ENCODE peak calls at places on chromosome 22, in seven cellular contexts. One of them, this sample, is unnamed.

GRCh38 chr22:48705159-48705916 is 1122.3 kb downstream of the BRD1 start:
- DNase-seq in K562: no peak
- DNase-seq in GM12878: no peak
- DNase-seq in HepG2: peak
- DNase-seq in SK-N-SH: no peak
- DNase-seq in H1: no peak
- DNase-seq in HCT116: no peak
- DNase-seq in this sample: no peak

GRCh38 chr22:24146791-24147353 is 34.4 kb upstream of the SUSD2 start:
- DNase-seq in K562: no peak
- DNase-seq in GM12878: no peak
- DNase-seq in HepG2: no peak
- DNase-seq in SK-N-SH: peak
- DNase-seq in H1: no peak
- DNase-seq in HCT116: no peak
- DNase-seq in this sample: no peak

GRCh38 chr22:37025500-37026070 is 6.0 kb downstream of the MPST start:
- DNase-seq in K562: no peak
- DNase-seq in GM12878: no peak
- DNase-seq in HepG2: no peak
- DNase-seq in SK-N-SH: no peak
- DNase-seq in H1: no peak
- DNase-seq in HCT116: no peak
- DNase-seq in this sample: no peak

GRCh38 chr22:46104170-46104880 is 46.0 kb upstream of the PPARA start:
- DNase-seq in K562: no peak
- DNase-seq in GM12878: no peak
- DNase-seq in HepG2: no peak
- DNase-seq in SK-N-SH: no peak
- DNase-seq in H1: no peak
- DNase-seq in HCT116: no peak
- DNase-seq in this sample: no peak

GRCh38 chr22:39620924-39621690 is 50.6 kb downstream of the CACNA1I start:
- DNase-seq in K562: no peak
- DNase-seq in GM12878: no peak
- DNase-seq in HepG2: no peak
- DNase-seq in SK-N-SH: no peak
- DNase-seq in H1: no peak
- DNase-seq in HCT116: no peak
- DNase-seq in this sample: no peak

GRCh38 chr22:37240941-37241320 is 3.1 kb downstream of the RAC2 start:
- DNase-seq in K562: no peak
- DNase-seq in GM12878: no peak
- DNase-seq in HepG2: no peak
- DNase-seq in SK-N-SH: peak
- DNase-seq in H1: no peak
- DNase-seq in HCT116: no peak
- DNase-seq in this sample: no peak

GRCh38 chr22:29269731-29270474 is 1.8 kb downstream of the EWSR1 start:
- DNase-seq in K562: no peak
- DNase-seq in GM12878: no peak
- DNase-seq in HepG2: peak
- DNase-seq in SK-N-SH: no peak
- DNase-seq in H1: no peak
- DNase-seq in HCT116: no peak
- DNase-seq in this sample: peak

GRCh38 chr22:42879371-42880021 is 22.4 kb upstream of the ARFGAP3 start:
- DNase-seq in K562: no peak
- DNase-seq in GM12878: no peak
- DNase-seq in HepG2: no peak
- DNase-seq in SK-N-SH: no peak
- DNase-seq in H1: no peak
- DNase-seq in HCT116: no peak
- DNase-seq in this sample: no peak

GRCh38 chr22:48754611-48755331 is 1072.9 kb downstream of the BRD1 start:
- DNase-seq in K562: no peak
- DNase-seq in GM12878: no peak
- DNase-seq in HepG2: no peak
- DNase-seq in SK-N-SH: no peak
- DNase-seq in H1: no peak
- DNase-seq in HCT116: no peak
- DNase-seq in this sample: no peak

GRCh38 chr22:39493759-39494158 is 8.3 kb upstream of the MIEF1 start:
- DNase-seq in K562: no peak
- DNase-seq in GM12878: no peak
- DNase-seq in HepG2: no peak
- DNase-seq in SK-N-SH: no peak
- DNase-seq in H1: no peak
- DNase-seq in HCT116: no peak
- DNase-seq in this sample: no peak

GRCh38 chr22:37983860-37984791 is at the start of gene SOX10:
- DNase-seq in K562: no peak
- DNase-seq in GM12878: no peak
- DNase-seq in HepG2: no peak
- DNase-seq in SK-N-SH: no peak
- DNase-seq in H1: no peak
- DNase-seq in HCT116: no peak
- DNase-seq in this sample: no peak

GRCh38 chr22:43127166-43127908 is 15.9 kb downstream of the MCAT start:
- DNase-seq in K562: peak
- DNase-seq in GM12878: no peak
- DNase-seq in HepG2: no peak
- DNase-seq in SK-N-SH: no peak
- DNase-seq in H1: no peak
- DNase-seq in HCT116: peak
- DNase-seq in this sample: no peak

GRCh38 chr22:33070600-33070999 is 12.4 kb upstream of the SYN3 start:
- DNase-seq in K562: no peak
- DNase-seq in GM12878: no peak
- DNase-seq in HepG2: no peak
- DNase-seq in SK-N-SH: no peak
- DNase-seq in H1: no peak
- DNase-seq in HCT116: no peak
- DNase-seq in this sample: no peak

GRCh38 chr22:45083659-45084305 is 74.0 kb upstream of the PHF21B start:
- DNase-seq in K562: no peak
- DNase-seq in GM12878: no peak
- DNase-seq in HepG2: no peak
- DNase-seq in SK-N-SH: no peak
- DNase-seq in H1: no peak
- DNase-seq in HCT116: no peak
- DNase-seq in this sample: no peak

GRCh38 chr22:50485221-50486131 is 1.2 kb upstream of the MIOX start:
- DNase-seq in K562: no peak
- DNase-seq in GM12878: no peak
- DNase-seq in HepG2: peak
- DNase-seq in SK-N-SH: no peak
- DNase-seq in H1: no peak
- DNase-seq in HCT116: no peak
- DNase-seq in this sample: peak
- TF ChIP-seq JUND in K562: no peak
- TF ChIP-seq JUND in GM12878: no peak
- TF ChIP-seq JUND in HepG2: no peak
- TF ChIP-seq JUND in SK-N-SH: no peak
- TF ChIP-seq JUND in H1: no peak
- TF ChIP-seq JUND in HCT116: no peak
- TF ChIP-seq JUND in this sample: no peak

GRCh38 chr22:26725012-26725676 is 67.8 kb downstream of the MIAT start:
- DNase-seq in K562: no peak
- DNase-seq in GM12878: no peak
- DNase-seq in HepG2: no peak
- DNase-seq in SK-N-SH: no peak
- DNase-seq in H1: no peak
- DNase-seq in HCT116: no peak
- DNase-seq in this sample: no peak
- TF ChIP-seq JUND in K562: no peak
- TF ChIP-seq JUND in GM12878: no peak
- TF ChIP-seq JUND in HepG2: no peak
- TF ChIP-seq JUND in SK-N-SH: no peak
- TF ChIP-seq JUND in H1: no peak
- TF ChIP-seq JUND in HCT116: no peak
- TF ChIP-seq JUND in this sample: no peak

GRCh38 chr22:27299181-27300085 is 502.1 kb downstream of the MN1 start:
- DNase-seq in K562: peak
- DNase-seq in GM12878: no peak
- DNase-seq in HepG2: no peak
- DNase-seq in SK-N-SH: peak
- DNase-seq in H1: no peak
- DNase-seq in HCT116: no peak
- DNase-seq in this sample: no peak
- TF ChIP-seq JUND in K562: no peak
- TF ChIP-seq JUND in GM12878: no peak
- TF ChIP-seq JUND in HepG2: no peak
- TF ChIP-seq JUND in SK-N-SH: no peak
- TF ChIP-seq JUND in H1: no peak
- TF ChIP-seq JUND in HCT116: no peak
- TF ChIP-seq JUND in this sample: no peak

DNA sequence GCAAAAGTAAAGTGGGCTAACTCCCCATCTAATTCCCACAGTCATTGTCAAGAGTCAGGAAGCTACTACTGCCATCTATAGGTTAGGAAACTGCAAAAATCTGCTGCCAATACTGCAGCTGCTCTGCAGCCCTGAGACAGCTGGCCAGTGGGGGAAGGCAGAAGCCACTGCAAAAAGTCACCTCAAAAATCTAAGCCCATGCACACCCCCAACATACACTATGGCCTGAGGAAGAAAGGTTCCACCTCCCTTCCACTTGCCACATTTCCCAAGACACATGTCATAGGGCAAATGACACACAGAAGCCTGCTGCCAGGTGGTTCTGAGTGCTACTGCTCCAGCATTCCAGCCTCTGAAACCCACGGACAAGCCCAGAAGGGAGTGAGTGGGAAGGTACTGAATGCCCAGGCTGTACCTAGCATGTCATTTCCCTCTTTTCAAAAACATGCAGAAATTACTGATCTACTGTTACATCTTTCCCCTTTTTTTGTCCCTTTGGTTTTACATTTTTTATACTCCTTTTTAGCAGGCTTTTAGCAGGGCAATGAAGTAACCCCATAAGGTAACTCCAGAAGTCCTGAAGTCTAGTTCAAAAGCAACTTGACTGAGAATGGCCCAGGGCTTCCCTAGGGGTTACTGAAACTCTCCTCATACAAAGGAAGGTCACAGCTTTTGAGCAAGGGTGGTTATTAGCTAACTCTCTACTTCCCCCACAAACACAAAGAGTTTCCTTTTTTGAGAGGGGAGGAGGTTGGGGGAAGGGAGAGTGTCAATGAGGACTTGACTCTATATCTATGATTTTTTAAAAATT is 36.8 kb downstream of the DGCR2 start:
- DNase-seq in K562: peak
- DNase-seq in GM12878: peak
- DNase-seq in HepG2: peak
- DNase-seq in SK-N-SH: peak
- DNase-seq in H1: no peak
- DNase-seq in HCT116: no peak
- DNase-seq in this sample: peak
- TF ChIP-seq JUND in K562: no peak
- TF ChIP-seq JUND in GM12878: no peak
- TF ChIP-seq JUND in HepG2: no peak
- TF ChIP-seq JUND in SK-N-SH: no peak
- TF ChIP-seq JUND in H1: no peak
- TF ChIP-seq JUND in HCT116: no peak
- TF ChIP-seq JUND in this sample: no peak

DNA sequence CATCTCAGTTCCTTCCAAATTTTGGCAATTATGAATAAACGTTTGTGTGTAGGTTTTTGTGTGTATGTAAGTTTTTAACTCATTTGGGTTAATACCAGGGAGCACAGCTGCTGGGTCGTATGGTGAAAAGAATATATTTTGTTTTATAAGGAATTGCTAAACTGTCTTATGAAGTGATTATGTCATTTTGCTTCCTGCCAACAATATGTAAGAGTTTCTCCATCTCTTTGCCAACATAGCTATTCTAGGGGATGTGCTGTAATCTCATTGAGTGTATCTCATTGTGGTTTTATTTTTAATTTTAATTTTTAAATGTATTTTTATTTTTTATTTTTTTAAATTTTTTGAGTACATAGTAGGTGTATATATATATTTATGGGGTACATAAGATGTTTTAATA is 27.3 kb downstream of the BCL2L13 start:
- DNase-seq in K562: no peak
- DNase-seq in GM12878: no peak
- DNase-seq in HepG2: no peak
- DNase-seq in SK-N-SH: no peak
- DNase-seq in H1: no peak
- DNase-seq in HCT116: no peak
- DNase-seq in this sample: no peak
- TF ChIP-seq JUND in K562: no peak
- TF ChIP-seq JUND in GM12878: no peak
- TF ChIP-seq JUND in HepG2: no peak
- TF ChIP-seq JUND in SK-N-SH: no peak
- TF ChIP-seq JUND in H1: no peak
- TF ChIP-seq JUND in HCT116: no peak
- TF ChIP-seq JUND in this sample: no peak

GRCh38 chr22:28016781-28017557 is 97.9 kb upstream of the PITPNB start:
- DNase-seq in K562: no peak
- DNase-seq in GM12878: no peak
- DNase-seq in HepG2: no peak
- DNase-seq in SK-N-SH: no peak
- DNase-seq in H1: no peak
- DNase-seq in HCT116: no peak
- DNase-seq in this sample: no peak
- TF ChIP-seq JUND in K562: no peak
- TF ChIP-seq JUND in GM12878: no peak
- TF ChIP-seq JUND in HepG2: no peak
- TF ChIP-seq JUND in SK-N-SH: no peak
- TF ChIP-seq JUND in H1: no peak
- TF ChIP-seq JUND in HCT116: no peak
- TF ChIP-seq JUND in this sample: no peak

GRCh38 chr22:31618471-31619176 is 43.4 kb downstream of the PISD start:
- DNase-seq in K562: no peak
- DNase-seq in GM12878: no peak
- DNase-seq in HepG2: no peak
- DNase-seq in SK-N-SH: no peak
- DNase-seq in H1: no peak
- DNase-seq in HCT116: no peak
- DNase-seq in this sample: no peak
- TF ChIP-seq JUND in K562: no peak
- TF ChIP-seq JUND in GM12878: no peak
- TF ChIP-seq JUND in HepG2: no peak
- TF ChIP-seq JUND in SK-N-SH: no peak
- TF ChIP-seq JUND in H1: no peak
- TF ChIP-seq JUND in HCT116: no peak
- TF ChIP-seq JUND in this sample: no peak

DNA sequence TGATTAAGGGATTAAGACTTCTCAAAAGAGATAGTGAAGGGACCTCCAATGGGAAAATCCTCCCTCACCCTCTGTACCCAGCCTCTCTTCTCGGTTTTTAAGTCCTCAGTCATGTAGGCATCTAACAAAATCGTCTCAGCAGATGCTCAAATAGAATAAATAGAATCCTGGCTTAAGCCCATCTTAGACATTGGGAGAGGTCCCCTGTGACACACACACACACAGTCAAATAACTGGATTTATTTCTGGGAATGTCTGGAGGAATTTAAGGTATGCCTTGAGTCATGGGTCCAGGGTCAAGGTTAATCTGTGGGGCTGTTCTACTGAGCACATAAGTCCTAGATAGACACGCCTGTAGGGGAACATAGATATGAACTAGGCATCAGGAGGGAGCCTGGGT is 478.2 kb downstream of the MIAT start:
- DNase-seq in K562: no peak
- DNase-seq in GM12878: no peak
- DNase-seq in HepG2: peak
- DNase-seq in SK-N-SH: no peak
- DNase-seq in H1: no peak
- DNase-seq in HCT116: no peak
- DNase-seq in this sample: no peak
- TF ChIP-seq JUND in K562: no peak
- TF ChIP-seq JUND in GM12878: no peak
- TF ChIP-seq JUND in HepG2: no peak
- TF ChIP-seq JUND in SK-N-SH: no peak
- TF ChIP-seq JUND in H1: no peak
- TF ChIP-seq JUND in HCT116: no peak
- TF ChIP-seq JUND in this sample: no peak

GRCh38 chr22:30864441-30865420 is 103.8 kb downstream of the MORC2 start:
- DNase-seq in K562: peak
- DNase-seq in GM12878: no peak
- DNase-seq in HepG2: no peak
- DNase-seq in SK-N-SH: peak
- DNase-seq in H1: no peak
- DNase-seq in HCT116: no peak
- DNase-seq in this sample: no peak
- TF ChIP-seq JUND in K562: no peak
- TF ChIP-seq JUND in GM12878: no peak
- TF ChIP-seq JUND in HepG2: no peak
- TF ChIP-seq JUND in SK-N-SH: no peak
- TF ChIP-seq JUND in H1: no peak
- TF ChIP-seq JUND in HCT116: no peak
- TF ChIP-seq JUND in this sample: no peak